ENCODE peak calls at places on chromosomes 3 and 15, in four cellular contexts. L, P, D and S are unnamed samples.

GRCh38 chr3:139418144-139418543 is 28.7 kb upstream of the COPB2 start:
- DNase-seq in L (no peak), P (peak; percentile 36), D (no peak), S (peak; percentile 27)

GRCh38 chr3:73136941-73137340 is 75.5 kb downstream of the EBLN2 start:
- DNase-seq in L (no peak), P (no peak), D (no peak), S (no peak)

GRCh38 chr15:85956515-85957275 is 123.0 kb upstream of the AGBL1 start:
- DNase-seq in L (no peak), P (no peak), D (no peak), S (no peak)

GRCh38 chr3:45437388-45437787 is 49.0 kb downstream of the LARS2 start:
- DNase-seq in L (no peak), P (no peak), D (no peak), S (no peak)

GRCh38 chr3:101377796-101378195 is 57.4 kb upstream of the IMPG2 start:
- DNase-seq in L (no peak), P (no peak), D (no peak), S (no peak)

GRCh38 chr15:90479656-90480055 is 50.1 kb upstream of the CRTC3 start:
- DNase-seq in L (no peak), P (peak; percentile 98), D (peak; percentile 67), S (peak; percentile 55)

GRCh38 chr3:88005066-88005465 is 53.7 kb downstream of the CGGBP1 start:
- DNase-seq in L (peak; percentile 28), P (no peak), D (no peak), S (no peak)

GRCh38 chr15:69920232-69920631 is 177.5 kb downstream of the TLE3 start:
- DNase-seq in L (peak; percentile 60), P (no peak), D (no peak), S (no peak)

GRCh38 chr3:10263549-10264363 is 15.5 kb downstream of the TATDN2 start:
- DNase-seq in L (peak; percentile 79), P (no peak), D (no peak), S (no peak)

GRCh38 chr3:52174896-52175295 is 20.7 kb upstream of the POC1A start:
- DNase-seq in L (no peak), P (no peak), D (no peak), S (no peak)

GRCh38 chr3:187918081-187918644 is 172.9 kb upstream of the BCL6 start:
- DNase-seq in L (no peak), P (no peak), D (no peak), S (no peak)

GRCh38 chr3:65919841-65920240 is 118.9 kb downstream of the MAGI1 start:
- DNase-seq in L (no peak), P (no peak), D (no peak), S (no peak)

GRCh38 chr3:73148207-73148606 is 86.7 kb downstream of the EBLN2 start:
- DNase-seq in L (no peak), P (no peak), D (no peak), S (no peak)

GRCh38 chr3:13308406-13308805 is 111.7 kb downstream of the NUP210 start:
- DNase-seq in L (peak; percentile 67), P (peak; percentile 37), D (no peak), S (no peak)

GRCh38 chr3:16441306-16441898 is 72.1 kb downstream of the RFTN1 start:
- DNase-seq in L (no peak), P (no peak), D (no peak), S (no peak)

GRCh38 chr3:14324224-14324944 is 78.0 kb upstream of the SLC6A6 start:
- DNase-seq in L (peak; percentile 39), P (peak; percentile 82), D (no peak), S (no peak)

GRCh38 chr3:195416795-195417194 is 26.0 kb downstream of the ACAP2 start:
- DNase-seq in L (no peak), P (no peak), D (no peak), S (no peak)
- H3K27ac ChIP-seq in L (no peak overlapping the region), P (peak overlapping the region; percentile 10), D (no peak overlapping the region), S (peak overlapping the region; percentile 3)

DNA sequence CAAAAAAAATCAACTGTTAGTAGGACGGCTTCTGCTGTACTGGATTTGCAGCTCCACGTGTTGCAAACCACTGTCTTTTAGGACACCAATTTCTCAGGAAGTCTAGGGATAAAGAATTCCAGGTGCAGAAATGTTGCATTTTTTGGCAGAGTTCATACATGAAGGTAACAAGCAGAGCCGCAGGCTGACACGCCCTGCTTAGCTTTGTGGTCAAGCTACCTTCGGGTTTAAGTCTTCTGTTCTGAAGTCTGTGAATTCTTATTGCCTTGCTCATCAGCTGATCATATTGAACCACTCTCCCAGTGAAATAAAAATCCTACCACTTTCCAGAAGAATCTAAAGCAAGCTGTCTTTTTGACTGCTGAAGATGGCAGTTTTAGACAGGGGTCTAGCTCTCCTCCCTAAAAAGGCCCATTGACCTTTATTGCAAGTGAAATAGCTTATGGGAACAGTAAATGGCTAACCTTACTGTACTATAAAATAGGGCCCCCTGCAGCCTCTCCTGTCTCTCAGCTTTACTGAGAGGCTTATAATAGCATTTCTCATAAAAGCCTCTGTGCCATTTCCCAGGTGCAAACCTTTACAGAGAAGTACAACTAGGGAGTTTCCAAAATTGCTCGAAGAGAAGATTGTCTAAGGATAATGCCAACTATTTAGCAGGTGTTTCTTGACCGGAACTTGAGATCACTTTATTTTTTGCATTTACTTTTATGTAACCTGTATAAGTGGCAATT is 262.2 kb upstream of the IL12A start:
- DNase-seq in L (no peak), P (peak; percentile 91), D (no peak), S (peak; percentile 67)
- H3K27ac ChIP-seq in L (no peak overlapping the region), P (no peak overlapping the region), D (no peak overlapping the region), S (peak overlapping the region; percentile 34)

GRCh38 chr3:56556908-56557814 is at the start of gene CCDC66:
- DNase-seq in L (peak; percentile 94), P (peak; percentile 76), D (peak; percentile 96), S (peak; percentile 72)

DNA sequence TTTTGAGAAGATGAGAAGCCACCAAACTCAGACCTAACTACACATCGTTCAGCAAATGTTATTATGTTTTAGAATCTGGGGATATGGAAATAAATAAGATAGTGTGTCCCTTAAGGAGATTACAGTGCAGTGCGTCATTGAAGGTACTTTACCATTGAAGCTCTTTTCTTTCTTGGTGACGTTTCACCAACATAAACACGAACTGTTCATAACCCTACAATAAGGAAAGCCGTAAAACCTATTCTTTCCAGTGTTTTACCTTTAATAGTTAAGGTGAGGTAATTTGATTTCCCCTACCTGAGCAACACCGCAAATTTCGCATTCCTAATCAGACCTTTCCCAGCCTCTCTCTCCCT is 818 bp downstream of the CCDC66 start:
- DNase-seq in L (no peak), P (no peak), D (no peak), S (no peak)
- H3K27ac ChIP-seq in L (no peak overlapping the region), P (no peak overlapping the region), D (peak overlapping the region; percentile 9), S (peak overlapping the region; percentile 72)

DNA sequence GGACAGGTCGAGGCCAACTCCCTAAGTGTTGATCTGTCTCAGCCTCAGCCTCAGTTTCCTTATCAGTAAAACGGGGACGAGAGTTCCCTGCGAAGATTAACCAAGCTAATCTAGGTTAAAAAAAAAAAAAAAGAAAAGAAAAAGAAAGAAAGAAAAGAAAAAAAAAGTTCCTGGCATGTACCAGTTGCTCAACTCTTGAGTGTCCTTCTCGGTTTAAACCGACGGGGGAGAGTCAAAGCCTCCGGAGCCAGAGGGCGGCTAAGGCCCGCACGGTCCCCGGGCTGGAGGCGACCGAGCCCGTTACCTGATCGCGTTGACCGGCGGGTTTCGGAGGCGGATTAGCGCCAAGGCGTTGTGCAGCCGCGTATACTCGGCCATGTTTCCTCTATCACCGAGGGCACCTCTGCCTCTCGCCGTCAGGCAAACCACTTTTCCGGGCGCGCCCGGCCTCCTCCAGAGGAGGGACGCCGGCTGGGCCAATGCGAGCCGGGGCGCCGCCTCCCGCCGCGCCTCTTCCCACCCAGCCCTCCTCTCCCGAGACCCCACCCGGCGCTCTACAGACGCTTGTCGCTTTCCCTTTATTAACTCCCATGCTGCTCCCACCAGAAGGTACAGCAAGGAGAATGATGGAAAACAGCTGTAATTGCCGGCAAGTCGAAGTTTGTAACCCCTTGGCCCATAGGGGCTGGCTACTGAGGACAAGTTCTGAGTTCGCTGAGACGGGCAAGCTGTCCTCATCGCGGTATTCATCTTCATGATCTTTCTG is at the start of gene EHHADH:
- DNase-seq in L (peak; percentile 58), P (peak; percentile 52), D (peak; percentile 81), S (no peak)
- H3K27ac ChIP-seq in L (no peak within 1 kb of the TSS), P (no peak within 1 kb of the TSS), D (peak within 1 kb of the TSS; percentile 84), S (no peak within 1 kb of the TSS)

DNA sequence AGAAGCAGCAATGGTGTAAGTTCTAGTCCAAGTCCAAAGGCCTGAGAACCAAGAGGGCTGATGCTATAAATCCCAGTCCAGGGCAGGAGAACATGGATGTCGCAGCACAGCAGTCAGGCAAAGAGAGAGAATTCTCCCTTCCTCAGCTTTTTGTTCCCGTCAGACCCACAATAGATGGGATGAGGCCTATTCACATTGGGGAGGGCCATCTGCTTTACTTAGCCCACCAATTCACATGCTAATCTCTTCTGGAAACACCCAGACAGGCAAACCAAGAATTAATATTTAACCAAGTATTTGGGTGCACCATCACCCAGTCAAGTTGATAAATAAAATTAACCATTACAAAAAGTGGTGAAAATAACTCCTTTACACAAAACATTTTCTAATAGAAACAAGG is 511.7 kb upstream of the UBE2E2 start:
- DNase-seq in L (peak; percentile 56), P (no peak), D (no peak), S (no peak)
- H3K27ac ChIP-seq in L (no peak overlapping the region), P (no peak overlapping the region), D (no peak overlapping the region), S (no peak overlapping the region)